ENCODE peak calls at places on chromosomes 12 and 14, in five cellular contexts. S, X, Y, P and I are unnamed samples.

GRCh38 chr12:45232771-45233372 is 17.0 kb downstream of the ANO6 start:
- DNase-seq in S (peak; percentile 99), X (no peak), Y (peak; percentile 66), P (peak; percentile 83), I (no peak)

GRCh38 chr14:63952053-63952932 is 99.5 kb downstream of the SYNE2 start:
- DNase-seq in S (peak; percentile 12), X (no peak), Y (no peak), P (no peak), I (no peak)

GRCh38 chr12:6584293-6584692 is 16.2 kb upstream of the NOP2 start:
- DNase-seq in S (no peak), X (no peak), Y (no peak), P (no peak), I (no peak)

GRCh38 chr12:58161773-58162172 is 220.4 kb downstream of the ATP23 start:
- DNase-seq in S (no peak), X (no peak), Y (no peak), P (no peak), I (no peak)

GRCh38 chr14:100887728-100888335 is 15.7 kb downstream of the RTL1 start:
- DNase-seq in S (peak; percentile 21), X (no peak), Y (no peak), P (no peak), I (no peak)

GRCh38 chr12:22709292-22709691 is 84.3 kb downstream of the ETNK1 start:
- DNase-seq in S (no peak), X (no peak), Y (peak; percentile 33), P (peak; percentile 75), I (peak; percentile 82)

GRCh38 chr12:42468853-42469252 is 120.7 kb downstream of the PRICKLE1 start:
- DNase-seq in S (no peak), X (no peak), Y (no peak), P (no peak), I (peak; percentile 17)

GRCh38 chr12:68119724-68120211 is 39.8 kb downstream of the IFNG start:
- DNase-seq in S (peak; percentile 6), X (no peak), Y (no peak), P (no peak), I (peak; percentile 51)

GRCh38 chr12:19546611-19547162 is 107.4 kb downstream of the AEBP2 start:
- DNase-seq in S (peak; percentile 47), X (no peak), Y (no peak), P (no peak), I (no peak)

GRCh38 chr12:6494351-6494743 is 445 bp downstream of the NCAPD2 start:
- DNase-seq in S (no peak), X (no peak), Y (no peak), P (peak; percentile 18), I (no peak)

GRCh38 chr14:91458612-91459011 is 41.0 kb upstream of the CCDC88C start:
- DNase-seq in S (no peak), X (no peak), Y (no peak), P (no peak), I (no peak)

GRCh38 chr12:6745751-6746525 is 7.0 kb downstream of the MLF2 start:
- DNase-seq in S (no peak), X (no peak), Y (no peak), P (no peak), I (no peak)

GRCh38 chr12:26744042-26744626 is 88.9 kb downstream of the ITPR2 start:
- DNase-seq in S (no peak), X (no peak), Y (no peak), P (no peak), I (no peak)

GRCh38 chr14:68649461-68650189 is 143.2 kb downstream of the ZFP36L1 start:
- DNase-seq in S (peak; percentile 72), X (no peak), Y (no peak), P (no peak), I (no peak)

GRCh38 chr12:77667101-77667500 is 163.6 kb upstream of the NAV3 start:
- DNase-seq in S (peak; percentile 97), X (no peak), Y (no peak), P (no peak), I (no peak)

GRCh38 chr12:47811581-47812484 is 7.9 kb downstream of the HDAC7 start:
- DNase-seq in S (peak; percentile 92), X (no peak), Y (no peak), P (no peak), I (no peak)

GRCh38 chr12:5220835-5221234 is 177.2 kb downstream of the KCNA5 start:
- DNase-seq in S (peak; percentile 42), X (peak; percentile 79), Y (no peak), P (no peak), I (no peak)

GRCh38 chr14:26394114-26394855 is 203.5 kb downstream of the NOVA1 start:
- DNase-seq in S (peak; percentile 52), X (no peak), Y (no peak), P (peak; percentile 43), I (no peak)

GRCh38 chr14:77482422-77482821 is 16.2 kb downstream of the ISM2 start:
- DNase-seq in S (no peak), X (no peak), Y (no peak), P (no peak), I (no peak)

GRCh38 chr14:43535231-43535838 is 971.7 kb downstream of the FSCB start:
- DNase-seq in S (no peak), X (no peak), Y (no peak), P (no peak), I (no peak)

GRCh38 chr14:76904100-76904739 is 78.0 kb downstream of the LRRC74A start:
- DNase-seq in S (peak; percentile 90), X (no peak), Y (no peak), P (no peak), I (no peak)

GRCh38 chr12:132065609-132066344 is 78.3 kb downstream of the DDX51 start:
- DNase-seq in S (no peak), X (no peak), Y (no peak), P (no peak), I (no peak)

GRCh38 chr12:109450980-109451379 is 26.1 kb downstream of the KCTD10 start:
- DNase-seq in S (no peak), X (no peak), Y (no peak), P (no peak), I (no peak)

GRCh38 chr14:79328863-79329262 is 882.4 kb downstream of the DIO2 start:
- DNase-seq in S (peak; percentile 56), X (no peak), Y (no peak), P (no peak), I (no peak)

GRCh38 chr14:37246427-37246829 is 48.7 kb downstream of the MIPOL1 start:
- DNase-seq in S (peak; percentile 35), X (no peak), Y (peak; percentile 86), P (peak; percentile 74), I (peak; percentile 21)

GRCh38 chr12:31728917-31729640 is at the start of gene AMN1:
- DNase-seq in S (peak; percentile 99), X (peak; percentile 100), Y (peak; percentile 98), P (peak; percentile 100), I (peak; percentile 100)

GRCh38 chr12:24997496-24997895 is 48.6 kb upstream of the BCAT1 start:
- DNase-seq in S (peak; percentile 40), X (no peak), Y (no peak), P (no peak), I (peak; percentile 29)

GRCh38 chr12:126668961-126669360 is 1598.0 kb upstream of the TMEM132C start:
- DNase-seq in S (peak; percentile 90), X (no peak), Y (no peak), P (no peak), I (no peak)
- H2AFZ ChIP-seq in S (no peak overlapping the region), X (no peak overlapping the region), Y (no peak overlapping the region), P (no peak overlapping the region), I (no peak overlapping the region)

GRCh38 chr12:120916561-120916960 is 12.4 kb upstream of the SPPL3 start:
- DNase-seq in S (no peak), X (no peak), Y (no peak), P (no peak), I (no peak)

GRCh38 chr12:120909633-120910318 is 5.6 kb upstream of the SPPL3 start:
- DNase-seq in S (no peak), X (no peak), Y (no peak), P (no peak), I (no peak)

GRCh38 chr12:120917748-120918147 is 13.6 kb upstream of the SPPL3 start:
- DNase-seq in S (no peak), X (no peak), Y (no peak), P (no peak), I (no peak)

GRCh38 chr12:120920178-120920577 is 16.0 kb upstream of the SPPL3 start:
- DNase-seq in S (peak; percentile 4), X (no peak), Y (no peak), P (no peak), I (no peak)

DNA sequence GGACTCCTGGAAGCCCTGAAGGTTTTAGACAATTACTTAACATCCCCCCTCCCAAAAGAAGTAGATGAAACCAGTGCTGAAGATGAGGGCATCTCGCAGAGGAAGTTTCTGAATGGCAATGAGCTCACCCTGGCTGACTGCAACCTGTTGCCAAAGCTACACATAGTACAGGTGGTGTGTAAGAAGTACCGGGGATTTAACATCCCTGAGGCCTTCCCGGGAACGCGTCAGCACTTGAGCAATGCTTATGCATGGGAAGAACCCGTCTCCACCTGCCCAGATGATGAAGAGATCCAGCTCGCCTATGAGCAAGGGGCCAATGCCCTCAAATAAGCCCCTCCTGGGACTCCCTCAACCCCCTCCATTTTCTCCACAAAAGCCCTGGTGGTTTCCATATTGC is 10.6 kb upstream of the SPPL3 start:
- DNase-seq in S (no peak), X (no peak), Y (no peak), P (no peak), I (no peak)
- TF ChIP-seq EZH2 in S (no peak), X (no peak), Y (no peak), P (no peak), I (no peak)

GRCh38 chr12:52649066-52649465 is 2.9 kb downstream of the KRT2 start:
- DNase-seq in S (no peak), X (no peak), Y (no peak), P (no peak), I (no peak)
- H2AFZ ChIP-seq in S (no peak overlapping the region), X (no peak overlapping the region), Y (no peak overlapping the region), P (no peak overlapping the region), I (no peak overlapping the region)

DNA sequence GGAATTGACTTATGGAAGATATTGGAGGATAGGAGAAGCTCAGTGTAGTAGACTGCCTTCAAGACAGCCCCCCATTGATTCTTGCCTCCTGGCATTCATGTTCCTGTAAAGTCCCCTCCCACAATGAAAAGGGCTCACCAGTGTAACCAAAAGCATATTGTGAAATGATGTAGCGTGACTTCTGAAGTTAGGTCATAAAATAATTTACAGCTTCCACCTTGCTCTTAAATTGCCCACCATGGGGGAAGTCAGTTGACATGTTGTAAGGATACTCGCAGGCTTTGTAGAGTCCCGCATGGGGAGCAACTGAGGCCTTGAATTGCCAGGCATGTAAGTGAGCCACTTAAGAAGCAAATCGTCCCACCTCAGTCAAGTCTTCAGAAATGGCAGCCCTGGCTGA is 25.1 kb downstream of the GTSF1 start:
- DNase-seq in S (no peak), X (no peak), Y (no peak), P (no peak), I (no peak)
- TF ChIP-seq EZH2 in S (no peak), X (no peak), Y (no peak), P (no peak), I (no peak)

GRCh38 chr14:50039734-50040400 is 76.5 kb downstream of the VCPKMT start:
- DNase-seq in S (peak; percentile 69), X (peak; percentile 19), Y (peak; percentile 39), P (no peak), I (no peak)

GRCh38 chr14:50038398-50039119 is 77.8 kb downstream of the VCPKMT start:
- DNase-seq in S (peak; percentile 96), X (no peak), Y (peak; percentile 20), P (peak; percentile 26), I (no peak)

GRCh38 chr14:50040401-50040775 is 76.0 kb downstream of the VCPKMT start:
- DNase-seq in S (peak; percentile 86), X (peak; percentile 66), Y (peak; percentile 39), P (no peak), I (peak; percentile 28)

GRCh38 chr14:50037837-50038236 is 78.5 kb downstream of the VCPKMT start:
- DNase-seq in S (no peak), X (no peak), Y (no peak), P (no peak), I (no peak)

GRCh38 chr14:50039120-50039517 is 77.3 kb downstream of the VCPKMT start:
- DNase-seq in S (no peak), X (no peak), Y (no peak), P (no peak), I (no peak)
- H2AFZ ChIP-seq in S (no peak overlapping the region), X (no peak overlapping the region), Y (no peak overlapping the region), P (no peak overlapping the region), I (no peak overlapping the region)